ENCODE peak calls at places on chromosomes 12 and 14, in five cellular contexts. R is GM12878, N is HCT116, S is SK-N-SH, Y is HepG2. A is an unnamed sample.
A peak's percentile ranks its signal among the peaks of the same experiment; 100 is the strongest.

GRCh38 chr12:11577658-11578260 is 71.7 kb upstream of the ETV6 start:
- DNase-seq in R (no peak), N (no peak), S (no peak), Y (no peak), A (no peak)

GRCh38 chr12:88549929-88550328 is 30.3 kb downstream of the KITLG start:
- DNase-seq in R (no peak), N (no peak), S (no peak), Y (no peak), A (no peak)

GRCh38 chr14:53946404-53947400 is 9.9 kb downstream of the BMP4 start:
- DNase-seq in R (no peak), N (no peak), S (peak; percentile 51), Y (no peak), A (no peak)

GRCh38 chr14:39102265-39102968 is 618 bp downstream of the SEC23A start:
- DNase-seq in R (no peak), N (no peak), S (no peak), Y (peak; percentile 98), A (peak; percentile 21)

GRCh38 chr12:107903377-107904061 is 129.0 kb downstream of the ASCL4 start:
- DNase-seq in R (peak; percentile 40), N (no peak), S (peak; percentile 88), Y (no peak), A (peak; percentile 90)

GRCh38 chr14:104879201-104879982 is 14.3 kb downstream of the CEP170B start:
- DNase-seq in R (no peak), N (no peak), S (no peak), Y (no peak), A (no peak)

GRCh38 chr14:33848706-33849454 is 102.0 kb downstream of the EGLN3 start:
- DNase-seq in R (no peak), N (peak; percentile 82), S (peak; percentile 50), Y (peak; percentile 81), A (peak; percentile 30)

GRCh38 chr12:109915171-109916040 is 15.3 kb downstream of the TCHP start:
- DNase-seq in R (no peak), N (no peak), S (no peak), Y (no peak), A (no peak)

GRCh38 chr14:36238666-36239363 is 62.3 kb upstream of the PTCSC3 start:
- DNase-seq in R (no peak), N (no peak), S (no peak), Y (no peak), A (no peak)

GRCh38 chr14:87131879-87132278 is 861.1 kb downstream of the GALC start:
- DNase-seq in R (no peak), N (no peak), S (no peak), Y (no peak), A (no peak)

GRCh38 chr14:106605548-106606448 is 1079.4 kb downstream of the TMEM121 start:
- DNase-seq in R (peak; percentile 21), N (no peak), S (peak; percentile 54), Y (peak; percentile 31), A (peak; percentile 59)

GRCh38 chr12:50661300-50662120 is 102.4 kb upstream of the ATF1 start:
- DNase-seq in R (peak; percentile 72), N (no peak), S (no peak), Y (no peak), A (no peak)

GRCh38 chr12:26795899-26796298 is 37.1 kb downstream of the ITPR2 start:
- DNase-seq in R (no peak), N (no peak), S (no peak), Y (no peak), A (no peak)

GRCh38 chr14:51783765-51784164 is 76.6 kb upstream of the GNG2 start:
- DNase-seq in R (no peak), N (no peak), S (no peak), Y (no peak), A (no peak)

GRCh38 chr14:94127330-94127729 is 2.1 kb downstream of the IFI27L2 start:
- DNase-seq in R (no peak), N (no peak), S (no peak), Y (no peak), A (no peak)

GRCh38 chr12:131157739-131158138 is 204.0 kb downstream of the ADGRD1 start:
- DNase-seq in R (no peak), N (no peak), S (no peak), Y (no peak), A (no peak)

GRCh38 chr12:91172051-91172450 is 10.6 kb downstream of the DCN start:
- DNase-seq in R (no peak), N (no peak), S (no peak), Y (no peak), A (no peak)

GRCh38 chr14:68363841-68364711 is 428.8 kb downstream of the ZFP36L1 start:
- DNase-seq in R (no peak), N (no peak), S (no peak), Y (peak; percentile 44), A (no peak)

GRCh38 chr14:51094282-51094821 is 553 bp downstream of the TRIM9 start:
- DNase-seq in R (no peak), N (no peak), S (peak; percentile 53), Y (no peak), A (no peak)

GRCh38 chr12:5965950-5966383 is 20.9 kb upstream of the ANO2 start:
- DNase-seq in R (no peak), N (peak; percentile 28), S (peak; percentile 80), Y (peak; percentile 28), A (peak; percentile 50)

GRCh38 chr12:128784030-128784770 is 39.6 kb downstream of the SLC15A4 start:
- DNase-seq in R (no peak), N (no peak), S (no peak), Y (no peak), A (no peak)

GRCh38 chr12:95326450-95326849 is 108.8 kb downstream of the VEZT start:
- DNase-seq in R (no peak), N (no peak), S (no peak), Y (peak; percentile 28), A (no peak)

GRCh38 chr12:83388551-83388950 is 701.8 kb downstream of the TMTC2 start:
- DNase-seq in R (no peak), N (no peak), S (no peak), Y (no peak), A (no peak)
- TF ChIP-seq ZBTB33 in R (no peak), N (no peak), S (no peak), Y (no peak), A (no peak)

GRCh38 chr12:32718926-32719325 is 36.8 kb downstream of the YARS2 start:
- DNase-seq in R (no peak), N (no peak), S (no peak), Y (no peak), A (no peak)
- TF ChIP-seq ZBTB33 in R (no peak), N (no peak), S (no peak), Y (no peak), A (no peak)

GRCh38 chr12:2794261-2794735 is 472 bp upstream of the FKBP4 start:
- DNase-seq in R (no peak), N (no peak), S (no peak), Y (no peak), A (no peak)
- TF ChIP-seq ZBTB33 in R (no peak), N (no peak), S (no peak), Y (no peak), A (peak; percentile 90)

GRCh38 chr12:105256921-105257320 is 20.9 kb upstream of the APPL2 start:
- DNase-seq in R (no peak), N (no peak), S (no peak), Y (no peak), A (no peak)
- TF ChIP-seq ZBTB33 in R (no peak), N (no peak), S (no peak), Y (no peak), A (no peak)

GRCh38 chr14:70658899-70659298 is 17.2 kb downstream of the TTC9 start:
- DNase-seq in R (no peak), N (no peak), S (no peak), Y (no peak), A (no peak)
- TF ChIP-seq ZBTB33 in R (peak; percentile 68), N (no peak), S (no peak), Y (no peak), A (no peak)

A was measured in K562.